ENCODE peak calls at places on chromosomes 1 and 21, in four cellular contexts. One of them, this sample, is unnamed.

GRCh38 chr1:8133657-8134430 is 107.7 kb upstream of the ERRFI1 start:
- DNase-seq in cardiac fibroblast: peak
- DNase-seq in nephron progenitor cell: no peak
- DNase-seq in WTC11: no peak
- DNase-seq in this sample: no peak

GRCh38 chr1:205514211-205515142 is 10.0 kb downstream of the CDK18 start:
- DNase-seq in cardiac fibroblast: no peak
- DNase-seq in nephron progenitor cell: no peak
- DNase-seq in WTC11: no peak
- DNase-seq in this sample: no peak

GRCh38 chr1:222240536-222241181 is 307.2 kb downstream of the HHIPL2 start:
- DNase-seq in cardiac fibroblast: peak
- DNase-seq in nephron progenitor cell: no peak
- DNase-seq in WTC11: no peak
- DNase-seq in this sample: no peak

GRCh38 chr1:165306543-165307434 is 49.7 kb downstream of the LMX1A start:
- DNase-seq in cardiac fibroblast: no peak
- DNase-seq in nephron progenitor cell: no peak
- DNase-seq in WTC11: no peak
- DNase-seq in this sample: no peak

GRCh38 chr21:41701749-41702148 is 65.1 kb downstream of the RIPK4 start:
- DNase-seq in cardiac fibroblast: no peak
- DNase-seq in nephron progenitor cell: no peak
- DNase-seq in WTC11: no peak
- DNase-seq in this sample: no peak

GRCh38 chr1:20992327-20993056 is 184.2 kb downstream of the EIF4G3 start:
- DNase-seq in cardiac fibroblast: peak
- DNase-seq in nephron progenitor cell: no peak
- DNase-seq in WTC11: no peak
- DNase-seq in this sample: no peak

GRCh38 chr21:44425895-44426662 is 29.2 kb upstream of the LRRC3 start:
- DNase-seq in cardiac fibroblast: no peak
- DNase-seq in nephron progenitor cell: no peak
- DNase-seq in WTC11: peak
- DNase-seq in this sample: no peak

GRCh38 chr1:1542766-1543705 is 2.6 kb upstream of the TMEM240 start:
- DNase-seq in cardiac fibroblast: no peak
- DNase-seq in nephron progenitor cell: no peak
- DNase-seq in WTC11: no peak
- DNase-seq in this sample: no peak

GRCh38 chr1:93716974-93717373 is 35.3 kb upstream of the BCAR3 start:
- DNase-seq in cardiac fibroblast: peak
- DNase-seq in nephron progenitor cell: no peak
- DNase-seq in WTC11: no peak
- DNase-seq in this sample: no peak

GRCh38 chr1:28309702-28310101 is 19.1 kb upstream of the MED18 start:
- DNase-seq in cardiac fibroblast: no peak
- DNase-seq in nephron progenitor cell: no peak
- DNase-seq in WTC11: no peak
- DNase-seq in this sample: no peak

GRCh38 chr1:192951961-192952460 is 107.1 kb downstream of the UCHL5 start:
- DNase-seq in cardiac fibroblast: peak
- DNase-seq in nephron progenitor cell: no peak
- DNase-seq in WTC11: no peak
- DNase-seq in this sample: no peak

GRCh38 chr1:62841587-62842169 is 57.7 kb downstream of the ATG4C start:
- DNase-seq in cardiac fibroblast: peak
- DNase-seq in nephron progenitor cell: peak
- DNase-seq in WTC11: no peak
- DNase-seq in this sample: no peak

GRCh38 chr21:32826317-32827167 is 55.0 kb upstream of the PAXBP1 start:
- DNase-seq in cardiac fibroblast: peak
- DNase-seq in nephron progenitor cell: peak
- DNase-seq in WTC11: peak
- DNase-seq in this sample: no peak

GRCh38 chr1:153438599-153438998 is 21.9 kb downstream of the S100A7 start:
- DNase-seq in cardiac fibroblast: no peak
- DNase-seq in nephron progenitor cell: no peak
- DNase-seq in WTC11: no peak
- DNase-seq in this sample: no peak

GRCh38 chr1:157894613-157895012 is 53.0 kb upstream of the CD5L start:
- DNase-seq in cardiac fibroblast: peak
- DNase-seq in nephron progenitor cell: no peak
- DNase-seq in WTC11: no peak
- DNase-seq in this sample: no peak

GRCh38 chr21:35508389-35508888 is 459.3 kb upstream of the RUNX1 start:
- DNase-seq in cardiac fibroblast: peak
- DNase-seq in nephron progenitor cell: no peak
- DNase-seq in WTC11: peak
- DNase-seq in this sample: no peak

GRCh38 chr1:172286629-172287076 is 133.8 kb upstream of the C1orf105 start:
- DNase-seq in cardiac fibroblast: peak
- DNase-seq in nephron progenitor cell: no peak
- DNase-seq in WTC11: no peak
- DNase-seq in this sample: no peak

GRCh38 chr1:153057375-153057774 is at the start of gene SPRR2A:
- DNase-seq in cardiac fibroblast: no peak
- DNase-seq in nephron progenitor cell: no peak
- DNase-seq in WTC11: no peak
- DNase-seq in this sample: no peak

GRCh38 chr1:228344631-228345072 is 62.0 kb downstream of the TRIM11 start:
- DNase-seq in cardiac fibroblast: no peak
- DNase-seq in nephron progenitor cell: peak
- DNase-seq in WTC11: no peak
- DNase-seq in this sample: no peak

GRCh38 chr1:170535418-170535817 is 3.5 kb downstream of the GORAB start:
- DNase-seq in cardiac fibroblast: no peak
- DNase-seq in nephron progenitor cell: no peak
- DNase-seq in WTC11: no peak
- DNase-seq in this sample: no peak

GRCh38 chr1:186112280-186112679 is 262.8 kb downstream of the TPR start:
- DNase-seq in cardiac fibroblast: no peak
- DNase-seq in nephron progenitor cell: no peak
- DNase-seq in WTC11: no peak
- DNase-seq in this sample: no peak

GRCh38 chr1:161159087-161159914 is at the start of gene USP21:
- DNase-seq in cardiac fibroblast: peak
- DNase-seq in nephron progenitor cell: peak
- DNase-seq in WTC11: peak
- DNase-seq in this sample: peak
- TF ChIP-seq CTCF in cardiac fibroblast: peak
- TF ChIP-seq CTCF in nephron progenitor cell: no peak
- TF ChIP-seq CTCF in WTC11: no peak
- TF ChIP-seq CTCF in this sample: peak

GRCh38 chr1:40017951-40018575 is 22.5 kb upstream of the CAP1 start:
- DNase-seq in cardiac fibroblast: no peak
- DNase-seq in nephron progenitor cell: no peak
- DNase-seq in WTC11: no peak
- DNase-seq in this sample: no peak
- TF ChIP-seq CTCF in cardiac fibroblast: no peak
- TF ChIP-seq CTCF in nephron progenitor cell: no peak
- TF ChIP-seq CTCF in WTC11: no peak
- TF ChIP-seq CTCF in this sample: no peak

DNA sequence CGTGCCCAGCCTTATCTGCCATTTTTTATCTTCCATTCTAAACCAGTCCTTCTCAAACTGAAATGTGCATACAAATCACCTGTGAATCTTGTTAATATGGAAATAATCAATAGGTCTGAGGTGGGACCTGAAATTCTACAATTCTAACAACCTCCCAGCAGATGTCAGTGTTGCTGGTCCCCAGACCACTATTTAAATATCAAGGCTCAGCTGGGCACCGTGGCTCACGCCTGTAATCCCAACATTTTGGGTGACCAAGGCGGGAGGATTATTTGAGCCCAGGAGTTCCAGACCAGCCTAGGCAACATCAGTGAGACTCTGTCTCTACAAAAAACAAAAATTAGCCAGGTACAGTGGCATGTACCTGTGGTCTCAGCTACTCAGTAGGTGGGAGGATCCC is 4.1 kb downstream of the UQCRHL start:
- DNase-seq in cardiac fibroblast: no peak
- DNase-seq in nephron progenitor cell: peak
- DNase-seq in WTC11: peak
- DNase-seq in this sample: no peak
- TF ChIP-seq CTCF in cardiac fibroblast: peak
- TF ChIP-seq CTCF in nephron progenitor cell: peak
- TF ChIP-seq CTCF in WTC11: no peak
- TF ChIP-seq CTCF in this sample: peak

GRCh38 chr1:54357967-54358366 is 48.2 kb downstream of the SSBP3 start:
- DNase-seq in cardiac fibroblast: no peak
- DNase-seq in nephron progenitor cell: no peak
- DNase-seq in WTC11: no peak
- DNase-seq in this sample: no peak

GRCh38 chr1:54361342-54361741 is 44.9 kb downstream of the SSBP3 start:
- DNase-seq in cardiac fibroblast: no peak
- DNase-seq in nephron progenitor cell: no peak
- DNase-seq in WTC11: peak
- DNase-seq in this sample: no peak

GRCh38 chr1:54359393-54360162 is 46.6 kb downstream of the SSBP3 start:
- DNase-seq in cardiac fibroblast: no peak
- DNase-seq in nephron progenitor cell: no peak
- DNase-seq in WTC11: no peak
- DNase-seq in this sample: no peak

GRCh38 chr1:54358503-54359168 is 47.6 kb downstream of the SSBP3 start:
- DNase-seq in cardiac fibroblast: no peak
- DNase-seq in nephron progenitor cell: no peak
- DNase-seq in WTC11: no peak
- DNase-seq in this sample: no peak

GRCh38 chr1:54360165-54361005 is 45.8 kb downstream of the SSBP3 start:
- DNase-seq in cardiac fibroblast: no peak
- DNase-seq in nephron progenitor cell: no peak
- DNase-seq in WTC11: no peak
- DNase-seq in this sample: no peak
- TF ChIP-seq CTCF in cardiac fibroblast: no peak
- TF ChIP-seq CTCF in nephron progenitor cell: no peak
- TF ChIP-seq CTCF in WTC11: no peak
- TF ChIP-seq CTCF in this sample: no peak

GRCh38 chr1:44543064-44543815 is 131.0 kb downstream of the TMEM53 start:
- DNase-seq in cardiac fibroblast: peak
- DNase-seq in nephron progenitor cell: peak
- DNase-seq in WTC11: peak
- DNase-seq in this sample: peak
- TF ChIP-seq CTCF in cardiac fibroblast: no peak
- TF ChIP-seq CTCF in nephron progenitor cell: no peak
- TF ChIP-seq CTCF in WTC11: no peak
- TF ChIP-seq CTCF in this sample: no peak

GRCh38 chr1:214352838-214353237 is 71.9 kb downstream of the SMYD2 start:
- DNase-seq in cardiac fibroblast: no peak
- DNase-seq in nephron progenitor cell: no peak
- DNase-seq in WTC11: no peak
- DNase-seq in this sample: no peak
- TF ChIP-seq CTCF in cardiac fibroblast: no peak
- TF ChIP-seq CTCF in nephron progenitor cell: no peak
- TF ChIP-seq CTCF in WTC11: no peak
- TF ChIP-seq CTCF in this sample: no peak

This sample was measured in progenitor cell of endocrine pancreas.